ENCODE peak calls at places on chromosomes 11 and 22, in seven cellular contexts. W, A, I, Z, B, T and H are unnamed samples.

GRCh38 chr11:83054001-83054400 is 17.7 kb downstream of the RAB30 start:
- DNase-seq in T (no peak), Z (peak), W (no peak), I (no peak), A (no peak), B (no peak), H (no peak)

GRCh38 chr11:13970986-13971385 is 8.5 kb downstream of the SPON1 start:
- DNase-seq in T (no peak), A (no peak), W (no peak), Z (peak), I (no peak), B (no peak), H (peak)

GRCh38 chr11:11748706-11749365 is 92.9 kb upstream of the USP47 start:
- DNase-seq in B (no peak), T (no peak), Z (no peak), A (no peak), I (no peak), W (peak), H (no peak)

GRCh38 chr22:41517172-41518047 is 26.9 kb downstream of the POLR3H start:
- DNase-seq in W (peak), B (peak), T (no peak), I (peak), Z (peak), A (peak), H (peak)

GRCh38 chr22:31177420-31178162 is 17.6 kb downstream of the RNF185 start:
- DNase-seq in I (no peak), W (peak), B (no peak), T (no peak), Z (no peak), A (no peak), H (no peak)

GRCh38 chr11:73141031-73141308 is 1.1 kb downstream of the FCHSD2 start:
- DNase-seq in W (no peak), A (peak), I (peak), Z (peak), B (peak), T (no peak), H (peak)

GRCh38 chr11:64856382-64857227 is 12.2 kb upstream of the CDC42BPG start:
- DNase-seq in W (peak), Z (peak), A (peak), I (no peak), T (no peak), B (no peak), H (no peak)

GRCh38 chr11:86179646-86180064 is 64.9 kb upstream of the EED start:
- DNase-seq in I (no peak), W (no peak), B (no peak), Z (no peak), A (no peak), T (no peak), H (no peak)

GRCh38 chr11:57167125-57167839 is 14.5 kb upstream of the LRRC55 start:
- DNase-seq in W (no peak), Z (no peak), B (no peak), T (no peak), A (no peak), I (no peak), H (no peak)

GRCh38 chr22:46072030-46072881 is 78.1 kb upstream of the PPARA start:
- DNase-seq in Z (peak), B (peak), A (peak), T (no peak), W (no peak), I (peak), H (peak)

GRCh38 chr11:68345776-68346728 is 33.7 kb downstream of the LRP5 start:
- DNase-seq in W (no peak), I (no peak), B (no peak), A (no peak), T (no peak), Z (no peak), H (no peak)

GRCh38 chr22:21055880-21056319 is 10.2 kb downstream of the LRRC74B start:
- DNase-seq in Z (no peak), B (no peak), T (no peak), W (no peak), I (no peak), A (no peak), H (peak)

GRCh38 chr11:76656087-76656531 is 14.4 kb downstream of the LRRC32 start:
- DNase-seq in W (no peak), I (no peak), T (no peak), A (no peak), Z (no peak), B (no peak), H (no peak)

GRCh38 chr11:488579-488978 is 18.5 kb downstream of the RNH1 start:
- DNase-seq in B (no peak), I (no peak), T (no peak), Z (no peak), A (no peak), W (no peak), H (no peak)

GRCh38 chr22:36893262-36893661 is 20.2 kb upstream of the CSF2RB start:
- DNase-seq in A (no peak), B (no peak), Z (no peak), I (no peak), T (no peak), W (no peak), H (no peak)

GRCh38 chr11:22875869-22876473 is 15.7 kb upstream of the CCDC179 start:
- DNase-seq in Z (peak), A (peak), B (peak), T (peak), W (peak), I (peak), H (peak)

GRCh38 chr11:13465909-13466371 is 2.9 kb upstream of the BTBD10 start:
- DNase-seq in A (no peak), I (no peak), W (peak), T (no peak), B (no peak), Z (peak), H (peak)

GRCh38 chr22:50505776-50506610 is 1.5 kb downstream of the LMF2 start:
- DNase-seq in B (no peak), T (no peak), I (no peak), W (no peak), Z (no peak), A (no peak), H (no peak)

GRCh38 chr11:27718853-27719574 is 18.8 kb upstream of the BDNF start:
- DNase-seq in A (no peak), T (no peak), B (no peak), W (no peak), Z (peak), I (peak), H (peak)